ENCODE peak calls at places on chromosomes 12 and 14, in eight cellular contexts. J is astrocyte, G is transverse colon, T is psoas muscle, D is adipocyte, R is esophagus squamous epithelium, X is mammary epithelial cell, Z is A549. F is an unnamed sample.
A peak's percentile ranks its signal among the peaks of the same experiment; 100 is the strongest.

GRCh38 chr14:48504921-48505320 is 829.5 kb upstream of the MDGA2 start:
- DNase-seq in J (no peak), G (no peak), T (no peak), D (no peak), R (no peak), X (peak; percentile 14), Z (no peak), F (peak; percentile 47)

GRCh38 chr14:92599786-92600185 is 86.2 kb downstream of the RIN3 start:
- DNase-seq in J (no peak), G (no peak), T (no peak), D (no peak), R (no peak), X (no peak), Z (no peak), F (no peak)

GRCh38 chr14:64465208-64465821 is at the start of gene AKAP5:
- DNase-seq in J (peak; percentile 32), G (peak; percentile 75), T (peak; percentile 41), D (peak; percentile 73), R (peak; percentile 5), X (no peak), Z (peak; percentile 28), F (no peak)

GRCh38 chr12:12716151-12716844 is 870 bp upstream of the CDKN1B start:
- DNase-seq in J (peak; percentile 18), G (no peak), T (no peak), D (peak; percentile 62), R (no peak), X (peak; percentile 59), Z (peak; percentile 30), F (peak; percentile 46)

GRCh38 chr12:18581232-18581962 is 156.4 kb downstream of the PLCZ1 start:
- DNase-seq in J (no peak), G (no peak), T (no peak), D (peak; percentile 34), R (no peak), X (no peak), Z (no peak), F (no peak)

GRCh38 chr14:26282578-26282977 is 315.3 kb downstream of the NOVA1 start:
- DNase-seq in J (no peak), G (no peak), T (no peak), D (no peak), R (no peak), X (peak; percentile 0), Z (no peak), F (peak; percentile 87)

GRCh38 chr14:98877065-98877464 is 394.9 kb downstream of the BCL11B start:
- DNase-seq in J (no peak), G (no peak), T (no peak), D (no peak), R (no peak), X (peak; percentile 47), Z (no peak), F (peak; percentile 60)

GRCh38 chr12:50509009-50509663 is 4.4 kb downstream of the DIP2B start:
- DNase-seq in J (no peak), G (no peak), T (no peak), D (no peak), R (no peak), X (no peak), Z (no peak), F (peak; percentile 28)

GRCh38 chr12:132444957-132445883 is 44.7 kb upstream of the FBRSL1 start:
- DNase-seq in J (no peak), G (peak; percentile 60), T (no peak), D (no peak), R (peak; percentile 29), X (no peak), Z (no peak), F (no peak)

GRCh38 chr14:92280554-92281262 is 42.3 kb upstream of the SLC24A4 start:
- DNase-seq in J (no peak), G (no peak), T (no peak), D (no peak), R (no peak), X (no peak), Z (no peak), F (no peak)

GRCh38 chr12:120056739-120057138 is 59.8 kb downstream of the RAB35 start:
- DNase-seq in J (no peak), G (no peak), T (no peak), D (no peak), R (no peak), X (no peak), Z (no peak), F (no peak)

GRCh38 chr14:76901171-76902055 is 75.2 kb downstream of the LRRC74A start:
- DNase-seq in J (no peak), G (no peak), T (no peak), D (peak; percentile 74), R (no peak), X (peak; percentile 61), Z (no peak), F (no peak)

GRCh38 chr14:58755026-58755929 is 117.5 kb downstream of the DACT1 start:
- DNase-seq in J (peak; percentile 54), G (no peak), T (no peak), D (no peak), R (no peak), X (no peak), Z (no peak), F (no peak)

GRCh38 chr12:62917066-62917465 is 17.9 kb downstream of the PPM1H start:
- DNase-seq in J (no peak), G (no peak), T (no peak), D (no peak), R (no peak), X (no peak), Z (no peak), F (no peak)

GRCh38 chr14:85619866-85620265 is 89.9 kb downstream of the FLRT2 start:
- DNase-seq in J (no peak), G (no peak), T (no peak), D (no peak), R (no peak), X (no peak), Z (no peak), F (no peak)

GRCh38 chr14:103597623-103598372 is 31.2 kb upstream of the KLC1 start:
- DNase-seq in J (peak; percentile 89), G (no peak), T (peak; percentile 68), D (peak; percentile 91), R (no peak), X (peak; percentile 82), Z (no peak), F (peak; percentile 37)

GRCh38 chr12:62917939-62918338 is 17.0 kb downstream of the PPM1H start:
- DNase-seq in J (no peak), G (no peak), T (no peak), D (peak; percentile 45), R (no peak), X (no peak), Z (no peak), F (no peak)

GRCh38 chr12:12586879-12587675 is 24.4 kb upstream of the DUSP16 start:
- DNase-seq in J (no peak), G (peak; percentile 59), T (no peak), D (peak; percentile 19), R (no peak), X (peak; percentile 63), Z (no peak), F (peak; percentile 61)

GRCh38 chr12:124369901-124370378 is 75.0 kb downstream of the RFLNA start:
- DNase-seq in J (no peak), G (no peak), T (no peak), D (no peak), R (no peak), X (no peak), Z (no peak), F (no peak)

GRCh38 chr14:61322799-61323290 is 1.5 kb downstream of the PRKCH start:
- DNase-seq in J (no peak), G (no peak), T (no peak), D (peak; percentile 7), R (no peak), X (peak; percentile 90), Z (peak; percentile 16), F (peak; percentile 98)

GRCh38 chr12:50283924-50284236 is 560 bp upstream of the LIMA1 start:
- DNase-seq in J (peak; percentile 46), G (no peak), T (no peak), D (peak; percentile 41), R (no peak), X (no peak), Z (no peak), F (no peak)

GRCh38 chr12:106106892-106107291 is 31.9 kb downstream of the NUAK1 start:
- DNase-seq in J (peak; percentile 58), G (no peak), T (no peak), D (peak; percentile 79), R (no peak), X (peak; percentile 26), Z (peak; percentile 77), F (peak; percentile 55)
- H3K4me1 ChIP-seq in J (peaks cover 35% of the 10 kb centered on the region), G (peaks cover 3% of the 10 kb centered on the region), T (peaks cover 73% of the 10 kb centered on the region), D (peaks cover 45% of the 10 kb centered on the region), R (peaks cover 61% of the 10 kb centered on the region), X (peaks cover 34% of the 10 kb centered on the region), Z (peaks cover 69% of the 10 kb centered on the region), F (peaks cover 34% of the 10 kb centered on the region)

GRCh38 chr12:122980192-122981035 is at the start of gene ARL6IP4:
- DNase-seq in J (peak; percentile 36), G (peak; percentile 70), T (peak; percentile 69), D (peak; percentile 84), R (no peak), X (peak; percentile 68), Z (peak; percentile 65), F (no peak)
- H3K4me1 ChIP-seq in J (peaks cover 53% of the 10 kb centered on the region), G (peaks cover 41% of the 10 kb centered on the region), T (peaks cover 66% of the 10 kb centered on the region), D (peaks cover 60% of the 10 kb centered on the region), R (peaks cover 93% of the 10 kb centered on the region), X (peaks cover 48% of the 10 kb centered on the region), Z (peaks cover 25% of the 10 kb centered on the region), F (no peaks in the 10 kb centered on the region)

GRCh38 chr12:51976376-51977160 is 25.1 kb downstream of the ACVR1B start:
- DNase-seq in J (peak; percentile 77), G (no peak), T (no peak), D (peak; percentile 13), R (no peak), X (no peak), Z (peak; percentile 79), F (no peak)
- H3K4me1 ChIP-seq in J (peaks cover 54% of the 10 kb centered on the region), G (peaks cover 13% of the 10 kb centered on the region), T (peaks cover 32% of the 10 kb centered on the region), D (peaks cover 69% of the 10 kb centered on the region), R (peaks cover 52% of the 10 kb centered on the region), X (peaks cover 25% of the 10 kb centered on the region), Z (peaks cover 56% of the 10 kb centered on the region), F (peaks cover 22% of the 10 kb centered on the region)

GRCh38 chr12:6074979-6075585 is 49.4 kb downstream of the VWF start:
- DNase-seq in J (no peak), G (peak; percentile 36), T (peak; percentile 36), D (no peak), R (no peak), X (no peak), Z (no peak), F (no peak)

GRCh38 chr12:6078378-6079083 is 45.9 kb downstream of the VWF start:
- DNase-seq in J (peak; percentile 62), G (no peak), T (peak; percentile 8), D (peak; percentile 31), R (no peak), X (peak; percentile 37), Z (no peak), F (no peak)

GRCh38 chr12:6076340-6076739 is 48.1 kb downstream of the VWF start:
- DNase-seq in J (no peak), G (no peak), T (no peak), D (peak; percentile 63), R (no peak), X (no peak), Z (no peak), F (no peak)

GRCh38 chr12:6074394-6074793 is 50.1 kb downstream of the VWF start:
- DNase-seq in J (no peak), G (no peak), T (no peak), D (no peak), R (no peak), X (no peak), Z (no peak), F (no peak)

GRCh38 chr12:6076776-6077700 is 47.4 kb downstream of the VWF start:
- DNase-seq in J (no peak), G (no peak), T (peak; percentile 3), D (no peak), R (no peak), X (no peak), Z (no peak), F (no peak)
- H3K4me1 ChIP-seq in J (peaks cover 19% of the 10 kb centered on the region), G (no peaks in the 10 kb centered on the region), T (peaks cover 4% of the 10 kb centered on the region), D (peaks cover 20% of the 10 kb centered on the region), R (peaks cover 71% of the 10 kb centered on the region), X (peaks cover 6% of the 10 kb centered on the region), Z (no peaks in the 10 kb centered on the region), F (peaks cover 3% of the 10 kb centered on the region)